ENCODE peak calls at places on chromosomes 3 and 15, in seven cellular contexts. One of them, this sample, is unnamed.

GRCh38 chr3:52407779-52408178 is 37.1 kb downstream of the SEMA3G start:
- DNase-seq in mesenchymal stem cell: no peak
- DNase-seq in H9: no peak
- DNase-seq in H1: no peak
- DNase-seq in neuronal stem cell: no peak
- DNase-seq in IMR-90: no peak
- DNase-seq in trophoblast cell: no peak
- DNase-seq in this sample: no peak

GRCh38 chr3:141807277-141808038 is 44.2 kb downstream of the GRK7 start:
- DNase-seq in mesenchymal stem cell: no peak
- DNase-seq in H9: no peak
- DNase-seq in H1: no peak
- DNase-seq in neuronal stem cell: no peak
- DNase-seq in IMR-90: no peak
- DNase-seq in trophoblast cell: no peak
- DNase-seq in this sample: no peak

GRCh38 chr15:101047301-101047781 is 128.2 kb downstream of the LRRK1 start:
- DNase-seq in mesenchymal stem cell: no peak
- DNase-seq in H9: peak
- DNase-seq in H1: no peak
- DNase-seq in neuronal stem cell: no peak
- DNase-seq in IMR-90: no peak
- DNase-seq in trophoblast cell: no peak
- DNase-seq in this sample: no peak

GRCh38 chr3:9279959-9280358 is 30.5 kb upstream of the SRGAP3 start:
- DNase-seq in mesenchymal stem cell: peak
- DNase-seq in H9: no peak
- DNase-seq in H1: no peak
- DNase-seq in neuronal stem cell: peak
- DNase-seq in IMR-90: peak
- DNase-seq in trophoblast cell: no peak
- DNase-seq in this sample: peak

GRCh38 chr3:52231502-52232278 is 6.2 kb upstream of the TLR9 start:
- DNase-seq in mesenchymal stem cell: peak
- DNase-seq in H9: peak
- DNase-seq in H1: no peak
- DNase-seq in neuronal stem cell: peak
- DNase-seq in IMR-90: peak
- DNase-seq in trophoblast cell: peak
- DNase-seq in this sample: peak

GRCh38 chr15:62107561-62108110 is 40.9 kb downstream of the C2CD4A start:
- DNase-seq in mesenchymal stem cell: no peak
- DNase-seq in H9: no peak
- DNase-seq in H1: no peak
- DNase-seq in neuronal stem cell: no peak
- DNase-seq in IMR-90: peak
- DNase-seq in trophoblast cell: peak
- DNase-seq in this sample: no peak

GRCh38 chr3:150960708-150961684 is 11.5 kb downstream of the CLRN1 start:
- DNase-seq in mesenchymal stem cell: no peak
- DNase-seq in H9: no peak
- DNase-seq in H1: no peak
- DNase-seq in neuronal stem cell: no peak
- DNase-seq in IMR-90: no peak
- DNase-seq in trophoblast cell: no peak
- DNase-seq in this sample: no peak

GRCh38 chr3:185216587-185216918 is 37.3 kb downstream of the EHHADH start:
- DNase-seq in mesenchymal stem cell: peak
- DNase-seq in H9: no peak
- DNase-seq in H1: no peak
- DNase-seq in neuronal stem cell: no peak
- DNase-seq in IMR-90: no peak
- DNase-seq in trophoblast cell: no peak
- DNase-seq in this sample: peak

GRCh38 chr15:52780172-52780980 is 9.8 kb downstream of the ONECUT1 start:
- DNase-seq in mesenchymal stem cell: peak
- DNase-seq in H9: peak
- DNase-seq in H1: no peak
- DNase-seq in neuronal stem cell: peak
- DNase-seq in IMR-90: peak
- DNase-seq in trophoblast cell: peak
- DNase-seq in this sample: peak

GRCh38 chr3:123628996-123629746 is 44.3 kb upstream of the HACD2 start:
- DNase-seq in mesenchymal stem cell: no peak
- DNase-seq in H9: no peak
- DNase-seq in H1: no peak
- DNase-seq in neuronal stem cell: no peak
- DNase-seq in IMR-90: no peak
- DNase-seq in trophoblast cell: no peak
- DNase-seq in this sample: no peak

GRCh38 chr15:93610944-93611343 is 521.9 kb upstream of the RGMA start:
- DNase-seq in mesenchymal stem cell: no peak
- DNase-seq in H9: no peak
- DNase-seq in H1: no peak
- DNase-seq in neuronal stem cell: no peak
- DNase-seq in IMR-90: no peak
- DNase-seq in trophoblast cell: peak
- DNase-seq in this sample: no peak

GRCh38 chr3:152622813-152623167 is 212.1 kb upstream of the P2RY1 start:
- DNase-seq in mesenchymal stem cell: peak
- DNase-seq in H9: no peak
- DNase-seq in H1: no peak
- DNase-seq in neuronal stem cell: no peak
- DNase-seq in IMR-90: no peak
- DNase-seq in trophoblast cell: no peak
- DNase-seq in this sample: no peak

GRCh38 chr15:62719316-62719715 is 323.2 kb upstream of the TPM1 start:
- DNase-seq in mesenchymal stem cell: no peak
- DNase-seq in H9: no peak
- DNase-seq in H1: no peak
- DNase-seq in neuronal stem cell: no peak
- DNase-seq in IMR-90: peak
- DNase-seq in trophoblast cell: peak
- DNase-seq in this sample: no peak

GRCh38 chr3:129625071-129625874 is 18.8 kb upstream of the PLXND1 start:
- DNase-seq in mesenchymal stem cell: peak
- DNase-seq in H9: peak
- DNase-seq in H1: no peak
- DNase-seq in neuronal stem cell: no peak
- DNase-seq in IMR-90: no peak
- DNase-seq in trophoblast cell: peak
- DNase-seq in this sample: no peak

GRCh38 chr15:76866716-76867321 is 38.3 kb downstream of the SCAPER start:
- DNase-seq in mesenchymal stem cell: peak
- DNase-seq in H9: no peak
- DNase-seq in H1: no peak
- DNase-seq in neuronal stem cell: peak
- DNase-seq in IMR-90: peak
- DNase-seq in trophoblast cell: peak
- DNase-seq in this sample: peak

GRCh38 chr3:183265157-183265642 is 12.1 kb downstream of the B3GNT5 start:
- DNase-seq in mesenchymal stem cell: peak
- DNase-seq in H9: peak
- DNase-seq in H1: no peak
- DNase-seq in neuronal stem cell: no peak
- DNase-seq in IMR-90: no peak
- DNase-seq in trophoblast cell: no peak
- DNase-seq in this sample: peak

GRCh38 chr15:80619677-80620076 is 75.4 kb upstream of the ABHD17C start:
- DNase-seq in mesenchymal stem cell: no peak
- DNase-seq in H9: no peak
- DNase-seq in H1: no peak
- DNase-seq in neuronal stem cell: no peak
- DNase-seq in IMR-90: peak
- DNase-seq in trophoblast cell: peak
- DNase-seq in this sample: peak

GRCh38 chr3:14780927-14781507 is 37.7 kb upstream of the FGD5 start:
- DNase-seq in mesenchymal stem cell: peak
- DNase-seq in H9: peak
- DNase-seq in H1: peak
- DNase-seq in neuronal stem cell: peak
- DNase-seq in IMR-90: peak
- DNase-seq in trophoblast cell: peak
- DNase-seq in this sample: peak

GRCh38 chr3:85821130-85821756 is 862.5 kb downstream of the CADM2 start:
- DNase-seq in mesenchymal stem cell: no peak
- DNase-seq in H9: peak
- DNase-seq in H1: peak
- DNase-seq in neuronal stem cell: peak
- DNase-seq in IMR-90: no peak
- DNase-seq in trophoblast cell: peak
- DNase-seq in this sample: peak

GRCh38 chr15:52790166-52790708 is at the start of gene ONECUT1:
- DNase-seq in mesenchymal stem cell: peak
- DNase-seq in H9: peak
- DNase-seq in H1: no peak
- DNase-seq in neuronal stem cell: peak
- DNase-seq in IMR-90: peak
- DNase-seq in trophoblast cell: peak
- DNase-seq in this sample: peak

GRCh38 chr3:120743081-120743365 is 479 bp downstream of the GTF2E1 start:
- DNase-seq in mesenchymal stem cell: no peak
- DNase-seq in H9: no peak
- DNase-seq in H1: no peak
- DNase-seq in neuronal stem cell: no peak
- DNase-seq in IMR-90: peak
- DNase-seq in trophoblast cell: no peak
- DNase-seq in this sample: no peak

GRCh38 chr3:24953060-24953771 is 458.6 kb upstream of the THRB start:
- DNase-seq in mesenchymal stem cell: no peak
- DNase-seq in H9: no peak
- DNase-seq in H1: no peak
- DNase-seq in neuronal stem cell: no peak
- DNase-seq in IMR-90: no peak
- DNase-seq in trophoblast cell: no peak
- DNase-seq in this sample: peak

GRCh38 chr3:40719660-40720287 is 195.0 kb downstream of the ZNF621 start:
- DNase-seq in mesenchymal stem cell: no peak
- DNase-seq in H9: peak
- DNase-seq in H1: no peak
- DNase-seq in neuronal stem cell: peak
- DNase-seq in IMR-90: no peak
- DNase-seq in trophoblast cell: peak
- DNase-seq in this sample: peak

GRCh38 chr3:37521403-37521802 is 340.3 kb upstream of the CTDSPL start:
- DNase-seq in mesenchymal stem cell: no peak
- DNase-seq in H9: no peak
- DNase-seq in H1: no peak
- DNase-seq in neuronal stem cell: no peak
- DNase-seq in IMR-90: no peak
- DNase-seq in trophoblast cell: no peak
- DNase-seq in this sample: no peak
- H3K4me2 ChIP-seq in mesenchymal stem cell: no peak
- H3K4me2 ChIP-seq in H9: no peak
- H3K4me2 ChIP-seq in H1: no peak
- H3K4me2 ChIP-seq in neuronal stem cell: no peak
- H3K4me2 ChIP-seq in IMR-90: no peak
- H3K4me2 ChIP-seq in trophoblast cell: no peak
- H3K4me2 ChIP-seq in this sample: no peak

DNA sequence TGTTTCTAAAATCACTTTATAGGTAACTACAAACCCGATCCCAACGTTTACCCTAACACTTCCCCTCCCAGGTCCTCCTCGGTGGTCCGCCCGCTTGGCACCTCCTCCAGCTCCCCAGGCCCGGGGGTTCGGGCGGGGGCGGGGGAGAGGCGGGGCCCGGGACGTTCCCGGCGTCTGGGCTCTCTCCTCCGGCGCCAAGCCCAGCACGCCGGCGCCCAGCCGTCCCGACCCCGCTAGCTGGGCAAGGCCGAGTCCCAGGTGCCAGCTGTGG is 548 bp downstream of the CGGBP1 start:
- DNase-seq in mesenchymal stem cell: no peak
- DNase-seq in H9: no peak
- DNase-seq in H1: no peak
- DNase-seq in neuronal stem cell: no peak
- DNase-seq in IMR-90: no peak
- DNase-seq in trophoblast cell: no peak
- DNase-seq in this sample: no peak
- H3K4ac ChIP-seq in mesenchymal stem cell: no peak
- H3K4ac ChIP-seq in H9: no peak
- H3K4ac ChIP-seq in H1: no peak
- H3K4ac ChIP-seq in neuronal stem cell: no peak
- H3K4ac ChIP-seq in IMR-90: peak
- H3K4ac ChIP-seq in trophoblast cell: peak
- H3K4ac ChIP-seq in this sample: no peak

DNA sequence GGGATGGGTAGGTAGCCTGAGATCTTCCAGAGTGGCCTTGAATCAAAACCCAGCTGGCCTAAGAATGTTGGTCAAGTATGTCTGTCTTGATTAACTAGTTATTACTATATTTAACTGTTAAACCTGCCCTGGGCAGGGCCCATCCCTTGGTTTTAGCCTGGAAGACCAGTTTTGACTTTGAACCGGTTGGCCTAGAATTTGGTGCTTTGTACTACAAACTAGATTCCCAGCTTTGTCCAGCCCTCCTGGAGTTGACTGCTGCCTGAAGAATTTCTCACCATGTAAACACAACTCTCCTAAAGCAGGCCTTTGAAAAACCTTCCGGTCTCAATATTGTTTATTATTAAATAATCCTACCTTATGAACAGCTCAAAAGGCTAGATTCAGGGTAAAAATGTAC is 16.0 kb downstream of the C15orf62 start:
- DNase-seq in mesenchymal stem cell: no peak
- DNase-seq in H9: no peak
- DNase-seq in H1: no peak
- DNase-seq in neuronal stem cell: no peak
- DNase-seq in IMR-90: peak
- DNase-seq in trophoblast cell: peak
- DNase-seq in this sample: no peak
- H3K4me2 ChIP-seq in mesenchymal stem cell: no peak
- H3K4me2 ChIP-seq in H9: no peak
- H3K4me2 ChIP-seq in H1: no peak
- H3K4me2 ChIP-seq in neuronal stem cell: no peak
- H3K4me2 ChIP-seq in IMR-90: no peak
- H3K4me2 ChIP-seq in trophoblast cell: no peak
- H3K4me2 ChIP-seq in this sample: no peak

DNA sequence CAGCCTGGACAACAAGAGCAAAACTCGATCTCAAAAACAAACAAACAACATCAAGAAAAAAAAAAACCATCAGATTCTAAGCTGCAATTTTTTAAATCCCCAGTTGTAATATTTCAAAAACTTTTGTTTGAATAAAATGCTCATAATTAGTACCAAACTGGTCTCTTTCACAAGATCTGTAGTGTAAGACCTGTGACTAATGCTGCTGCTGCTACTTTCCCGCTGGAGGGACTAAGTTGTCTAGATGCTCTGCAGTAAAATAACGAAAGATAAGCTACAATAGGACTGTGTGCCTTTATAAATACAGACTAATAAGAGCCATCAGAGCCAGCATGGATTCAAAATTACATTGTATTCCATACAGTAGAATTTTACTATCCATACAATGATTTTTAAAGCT is 45.4 kb downstream of the TM4SF4 start:
- DNase-seq in mesenchymal stem cell: no peak
- DNase-seq in H9: no peak
- DNase-seq in H1: no peak
- DNase-seq in neuronal stem cell: no peak
- DNase-seq in IMR-90: no peak
- DNase-seq in trophoblast cell: no peak
- DNase-seq in this sample: no peak
- H3K4ac ChIP-seq in mesenchymal stem cell: no peak
- H3K4ac ChIP-seq in H9: no peak
- H3K4ac ChIP-seq in H1: no peak
- H3K4ac ChIP-seq in neuronal stem cell: no peak
- H3K4ac ChIP-seq in IMR-90: no peak
- H3K4ac ChIP-seq in trophoblast cell: no peak
- H3K4ac ChIP-seq in this sample: no peak

GRCh38 chr3:112881891-112882290 is 35.2 kb upstream of the CD200R1L start:
- DNase-seq in mesenchymal stem cell: no peak
- DNase-seq in H9: no peak
- DNase-seq in H1: no peak
- DNase-seq in neuronal stem cell: no peak
- DNase-seq in IMR-90: no peak
- DNase-seq in trophoblast cell: no peak
- DNase-seq in this sample: no peak
- H3K4me2 ChIP-seq in mesenchymal stem cell: no peak
- H3K4me2 ChIP-seq in H9: no peak
- H3K4me2 ChIP-seq in H1: no peak
- H3K4me2 ChIP-seq in neuronal stem cell: no peak
- H3K4me2 ChIP-seq in IMR-90: no peak
- H3K4me2 ChIP-seq in trophoblast cell: no peak
- H3K4me2 ChIP-seq in this sample: no peak

This sample was measured in mesendoderm.